ENCODE peak calls at places on chromosomes 7 and 10, in nine cellular contexts. R is cardiac muscle cell, U is IMR-90, S is suprapubic skin, N is pancreas, I is bronchial epithelial cell, V is A673, C is tibial artery, T is colonic mucosa. Z is an unnamed sample.

GRCh38 chr7:117230276-117231046 is 92.4 kb downstream of the WNT2 start:
- DNase-seq in T (no peak), S (no peak), C (no peak), U (peak; percentile 95), N (no peak), R (no peak), I (no peak), V (no peak), Z (peak; percentile 71)

GRCh38 chr7:112204776-112205347 is 1.3 kb downstream of the DOCK4 start:
- DNase-seq in S (no peak), U (no peak), R (no peak), C (no peak), N (no peak), I (no peak), T (peak; percentile 40), V (no peak), Z (no peak)

GRCh38 chr7:127754457-127754856 is 102.5 kb downstream of the SND1 start:
- DNase-seq in N (no peak), T (no peak), U (no peak), V (no peak), C (no peak), R (no peak), I (no peak), S (no peak), Z (no peak)

GRCh38 chr10:7409732-7410168 is 1.1 kb downstream of the SFMBT2 start:
- DNase-seq in U (no peak), I (no peak), V (no peak), N (no peak), T (peak; percentile 20), C (no peak), R (no peak), S (no peak), Z (no peak)

GRCh38 chr7:34066411-34066810 is 161.1 kb downstream of the BMPER start:
- DNase-seq in T (no peak), I (no peak), N (no peak), C (no peak), U (no peak), V (no peak), S (no peak), R (no peak), Z (no peak)

GRCh38 chr7:2611401-2611800 is 20.4 kb upstream of the TTYH3 start:
- DNase-seq in I (no peak), V (no peak), U (no peak), R (no peak), C (no peak), T (no peak), N (no peak), S (no peak), Z (no peak)

GRCh38 chr10:132862485-132863420 is 76.8 kb upstream of the NKX6-2 start:
- DNase-seq in C (peak; percentile 56), S (peak; percentile 50), R (no peak), V (no peak), T (no peak), U (no peak), N (peak; percentile 53), I (no peak), Z (no peak)

GRCh38 chr10:76282122-76283030 is 851.0 kb downstream of the LRMDA start:
- DNase-seq in V (peak; percentile 66), S (no peak), N (no peak), R (no peak), C (no peak), I (no peak), T (no peak), U (peak; percentile 69), Z (no peak)

GRCh38 chr7:139355320-139355719 is 4.4 kb upstream of the LUC7L2 start:
- DNase-seq in U (no peak), R (no peak), V (no peak), I (peak; percentile 17), T (no peak), N (no peak), S (no peak), C (no peak), Z (no peak)

GRCh38 chr7:158957921-158958471 is 101.6 kb downstream of the DYNC2I1 start:
- DNase-seq in C (no peak), R (no peak), S (peak; percentile 85), U (no peak), T (peak; percentile 92), V (no peak), N (no peak), I (peak; percentile 57), Z (no peak)

GRCh38 chr7:158958618-158959017 is 102.3 kb downstream of the DYNC2I1 start:
- DNase-seq in T (no peak), N (no peak), R (no peak), I (no peak), U (no peak), C (no peak), V (no peak), S (no peak), Z (no peak)

GRCh38 chr7:158955932-158956804 is 99.8 kb downstream of the DYNC2I1 start:
- DNase-seq in S (no peak), R (no peak), T (no peak), C (peak; percentile 59), U (no peak), V (no peak), N (no peak), I (no peak), Z (no peak)

GRCh38 chr7:158956805-158957506 is 100.6 kb downstream of the DYNC2I1 start:
- DNase-seq in R (no peak), T (no peak), C (no peak), S (no peak), V (no peak), I (no peak), U (no peak), N (no peak), Z (no peak)

GRCh38 chr7:158957507-158957900 is 101.1 kb downstream of the DYNC2I1 start:
- DNase-seq in I (no peak), S (no peak), V (no peak), N (no peak), C (no peak), U (no peak), T (peak; percentile 57), R (no peak), Z (no peak)
- H3K4me3 ChIP-seq in I (peak overlapping the region; percentile 28), S (peak overlapping the region; percentile 39), V (no peak overlapping the region), N (no peak overlapping the region), C (no peak overlapping the region), U (no peak overlapping the region), T (peak overlapping the region; percentile 7), R (no peak overlapping the region), Z (no peak overlapping the region)

GRCh38 chr7:108805808-108806397 is 236.2 kb downstream of the DNAJB9 start:
- DNase-seq in R (no peak), C (no peak), S (no peak), U (peak; percentile 1), V (peak; percentile 77), N (no peak), T (no peak), I (peak; percentile 8), Z (peak; percentile 46)
- TF ChIP-seq CTCF in R (peak; percentile 63), C (no peak), S (no peak), U (no peak), V (peak; percentile 85), N (no peak), T (no peak), I (peak; percentile 20), Z (peak; percentile 73)

DNA sequence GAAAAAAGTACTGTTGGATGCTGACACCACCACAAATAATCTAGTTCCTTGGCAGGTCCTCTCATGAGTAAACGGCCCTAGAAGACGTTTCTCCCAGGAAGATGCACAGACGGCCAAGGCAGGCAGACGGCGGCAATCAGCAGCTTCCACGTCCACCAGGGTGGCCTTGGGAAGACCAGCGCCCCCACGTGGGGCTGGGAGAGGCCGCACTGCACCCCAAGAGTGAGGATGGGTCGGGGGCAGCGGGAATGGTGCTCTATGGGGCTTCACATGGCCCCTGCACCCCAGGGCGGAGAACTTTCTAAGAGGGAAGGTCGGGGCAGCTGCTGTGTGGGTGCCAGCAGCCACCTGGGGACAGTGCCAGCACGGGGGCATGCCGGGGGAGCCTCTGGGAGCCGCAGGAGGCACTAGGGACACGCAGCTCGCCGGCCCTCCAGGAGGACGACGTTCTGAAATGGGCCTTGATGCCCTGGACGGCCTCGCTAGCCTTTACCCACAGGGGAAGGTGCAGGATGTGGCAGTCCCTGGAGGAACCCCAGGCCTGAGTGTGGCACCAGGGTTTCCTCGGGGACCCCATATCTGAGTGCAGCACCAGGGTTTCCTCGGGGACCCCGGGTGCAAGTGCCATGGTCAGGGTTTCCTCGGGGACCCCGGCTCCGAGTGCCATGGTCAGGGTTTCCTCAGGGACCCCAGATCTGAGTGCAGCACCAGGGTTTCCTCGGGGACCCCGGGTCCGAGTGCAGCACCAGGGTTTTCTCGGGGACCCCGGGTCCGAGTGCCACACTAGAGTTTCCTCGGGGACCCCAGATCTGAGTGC is 539.9 kb downstream of the DNAJB6 start:
- DNase-seq in T (no peak), N (peak; percentile 45), R (no peak), V (no peak), I (no peak), U (no peak), C (no peak), S (no peak), Z (no peak)
- H3K27me3 ChIP-seq in T (no peaks in the 10 kb centered on the region), N (no peaks in the 10 kb centered on the region), R (no peaks in the 10 kb centered on the region), V (no peaks in the 10 kb centered on the region), I (no peaks in the 10 kb centered on the region), U (no peaks in the 10 kb centered on the region), C (peaks cover 36% of the 10 kb centered on the region), S (peaks cover 20% of the 10 kb centered on the region), Z (no peaks in the 10 kb centered on the region)

GRCh38 chr10:93995182-93995581 is 1.5 kb downstream of the PLCE1 start:
- DNase-seq in C (no peak), I (no peak), U (no peak), R (no peak), T (no peak), S (no peak), N (no peak), V (no peak), Z (no peak)
- H3K4me3 ChIP-seq in C (no peak overlapping the region), I (no peak overlapping the region), U (no peak overlapping the region), R (no peak overlapping the region), T (peak overlapping the region; percentile 61), S (no peak overlapping the region), N (no peak overlapping the region), V (no peak overlapping the region), Z (no peak overlapping the region)

DNA sequence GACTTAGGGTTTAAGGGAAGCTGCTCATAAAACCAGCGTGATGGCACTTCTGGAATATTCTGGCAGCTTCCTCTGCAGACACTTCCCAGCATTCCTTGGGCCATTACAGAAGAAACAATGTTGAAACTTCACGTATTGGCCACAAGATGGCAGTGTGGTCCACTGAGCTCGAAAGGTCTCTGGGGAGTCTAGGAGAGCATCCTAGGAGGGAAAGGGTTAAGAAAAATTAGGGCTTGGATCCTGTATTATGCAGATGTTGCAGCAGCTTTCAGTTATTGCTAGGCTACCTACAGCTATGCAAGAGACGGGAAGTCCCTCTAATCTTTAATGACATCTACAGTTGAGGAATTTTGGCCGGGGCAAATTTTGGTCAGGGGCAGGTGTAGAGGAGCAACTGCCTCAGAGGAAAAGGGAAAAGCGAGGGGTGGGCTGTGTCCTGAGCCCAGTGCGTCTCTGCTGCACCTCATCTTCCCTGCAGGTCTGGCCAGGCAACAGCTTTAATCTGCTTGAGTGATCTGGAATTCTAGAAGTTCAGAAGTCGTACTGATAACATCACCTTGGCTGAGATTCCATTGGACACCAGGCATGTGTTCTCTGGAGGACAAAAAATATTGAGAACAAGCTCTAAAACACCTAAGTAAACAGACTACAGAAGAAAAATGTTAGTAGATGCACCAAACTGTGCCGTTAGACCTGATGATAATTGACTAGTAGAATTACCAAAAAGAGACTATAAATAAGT is 220.8 kb upstream of the PRSS58 start:
- DNase-seq in N (no peak), I (peak; percentile 55), U (peak; percentile 64), T (peak; percentile 58), R (peak; percentile 37), V (peak; percentile 74), C (peak; percentile 60), S (no peak), Z (peak; percentile 44)
- TF ChIP-seq CTCF in N (peak; percentile 40), I (peak; percentile 60), U (peak; percentile 66), T (peak; percentile 66), R (peak; percentile 78), V (peak; percentile 78), C (peak; percentile 25), S (no peak), Z (peak; percentile 80)

Z was measured in brain microvascular endothelial cell.